ENCODE peak calls at places on chromosomes 7 and 10, in four cellular contexts. O is cardiac muscle cell, T is hepatocyte, V is heart left ventricle. E is an unnamed sample.

GRCh38 chr10:44756235-44756634 is 154.9 kb upstream of the TMEM72 start:
- DNase-seq in O (no peak), T (no peak), V (no peak), E (no peak)

GRCh38 chr10:7670157-7670556 is 3.4 kb upstream of the ITIH5 start:
- DNase-seq in O (no peak), T (no peak), V (no peak), E (no peak)

GRCh38 chr7:8291742-8292141 is 29.8 kb upstream of the ICA1 start:
- DNase-seq in O (no peak), T (no peak), V (no peak), E (no peak)

GRCh38 chr7:112484671-112485097 is 3.9 kb downstream of the LSMEM1 start:
- DNase-seq in O (peak), T (peak), V (peak), E (no peak)

GRCh38 chr7:105389090-105389650 is 449 bp upstream of the SRPK2 start:
- DNase-seq in O (peak), T (peak), V (peak), E (no peak)

GRCh38 chr10:70114902-70115301 is 17.7 kb downstream of the AIFM2 start:
- DNase-seq in O (no peak), T (no peak), V (no peak), E (no peak)

GRCh38 chr7:7696458-7697119 is 21.8 kb downstream of the RPA3 start:
- DNase-seq in O (no peak), T (peak), V (no peak), E (no peak)

GRCh38 chr7:496528-497295 is 22.9 kb downstream of the PDGFA start:
- DNase-seq in O (no peak), T (no peak), V (peak), E (no peak)

GRCh38 chr10:67818323-67818722 is 19.7 kb downstream of the DNAJC12 start:
- DNase-seq in O (no peak), T (peak), V (no peak), E (no peak)

GRCh38 chr10:13743101-13743693 is 156.4 kb downstream of the PRPF18 start:
- DNase-seq in O (no peak), T (no peak), V (peak), E (no peak)

GRCh38 chr10:13741438-13741837 is 154.7 kb downstream of the PRPF18 start:
- DNase-seq in O (no peak), T (no peak), V (no peak), E (no peak)

GRCh38 chr10:13740416-13740815 is 153.7 kb downstream of the PRPF18 start:
- DNase-seq in O (no peak), T (no peak), V (no peak), E (no peak)

GRCh38 chr10:13745271-13745670 is 158.5 kb downstream of the PRPF18 start:
- DNase-seq in O (no peak), T (no peak), V (no peak), E (no peak)

GRCh38 chr10:13743963-13744362 is 157.2 kb downstream of the PRPF18 start:
- DNase-seq in O (no peak), T (no peak), V (no peak), E (no peak)
- H3K4me3 ChIP-seq in O (no peak), T (no peak), V (no peak), E (no peak)

DNA sequence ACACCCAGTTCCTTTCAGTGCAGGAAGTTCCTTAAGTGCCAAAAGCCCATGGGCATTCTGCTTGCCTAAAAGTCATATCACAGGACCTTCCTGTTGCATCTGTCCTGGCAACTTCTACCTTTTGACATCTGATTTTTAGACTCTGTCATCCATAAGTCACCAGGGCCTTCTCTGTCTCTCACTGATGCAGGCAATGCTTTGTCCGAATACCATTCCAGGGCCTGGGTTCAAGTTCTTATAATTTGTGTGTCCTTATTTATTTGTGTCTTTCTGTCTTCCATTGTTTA is 27.1 kb upstream of the HIBADH start:
- DNase-seq in O (no peak), T (no peak), V (no peak), E (no peak)
- TF ChIP-seq CTCF in O (no peak), T (no peak), V (no peak), E (no peak)

DNA sequence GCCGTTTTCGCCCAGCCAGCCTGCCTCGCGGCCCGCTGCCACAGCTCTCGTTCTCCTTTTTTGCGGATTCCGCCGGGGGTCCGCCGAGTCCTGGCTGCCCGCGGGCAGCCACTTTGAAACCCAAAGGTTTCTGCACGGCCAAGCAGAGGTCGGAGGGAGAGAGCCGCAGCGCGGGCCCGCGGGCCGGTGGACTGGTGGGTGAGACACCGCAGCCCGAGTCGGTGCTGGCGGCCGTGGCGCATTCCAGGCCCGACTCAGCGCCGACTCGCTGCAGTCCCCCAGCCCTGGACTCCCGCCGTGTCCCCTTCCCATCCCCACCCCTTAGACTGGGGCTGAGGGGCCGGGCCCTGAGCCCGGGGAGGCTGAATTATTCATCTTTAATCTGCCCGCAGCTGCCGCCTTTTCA is 2.4 kb downstream of the PAX2 start:
- DNase-seq in O (no peak), T (no peak), V (no peak), E (no peak)
- H3K4me3 ChIP-seq in O (no peak), T (no peak), V (peak), E (no peak)

GRCh38 chr7:24898691-24899090 is 81.3 kb downstream of the OSBPL3 start:
- DNase-seq in O (no peak), T (no peak), V (no peak), E (no peak)

GRCh38 chr7:24891173-24891787 is 88.7 kb downstream of the OSBPL3 start:
- DNase-seq in O (no peak), T (no peak), V (no peak), E (no peak)

GRCh38 chr7:24894670-24895221 is 85.2 kb downstream of the OSBPL3 start:
- DNase-seq in O (peak), T (no peak), V (no peak), E (no peak)

GRCh38 chr7:24899905-24900304 is 80.1 kb downstream of the OSBPL3 start:
- DNase-seq in O (no peak), T (no peak), V (no peak), E (no peak)

GRCh38 chr7:24896031-24896433 is 83.9 kb downstream of the OSBPL3 start:
- DNase-seq in O (no peak), T (no peak), V (no peak), E (no peak)
- TF ChIP-seq CTCF in O (no peak), T (no peak), V (no peak), E (no peak)

DNA sequence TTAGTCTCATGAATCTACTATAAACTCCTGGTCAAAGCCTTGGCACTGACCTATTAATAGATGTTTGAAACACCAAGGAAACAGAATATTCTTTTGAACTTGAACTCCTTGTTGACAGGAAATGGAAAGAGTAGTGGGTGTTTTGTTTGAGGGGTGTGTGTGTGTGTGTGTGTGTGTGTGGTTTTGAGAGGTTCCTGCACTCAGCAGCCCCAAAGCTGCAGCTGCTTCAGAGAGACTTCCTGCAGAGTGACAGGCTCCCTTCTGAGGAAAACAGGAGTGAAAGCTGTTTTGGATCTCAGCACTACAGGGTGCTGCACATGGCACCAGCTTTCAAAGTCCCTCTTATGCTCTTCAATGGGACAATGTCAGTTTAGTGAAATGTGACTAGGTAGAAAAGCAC is 546.5 kb upstream of the STEAP1 start:
- DNase-seq in O (no peak), T (no peak), V (no peak), E (no peak)
- H3K4me3 ChIP-seq in O (no peak), T (no peak), V (no peak), E (no peak)

GRCh38 chr7:150895809-150896208 is 43.5 kb downstream of the AOC1 start:
- DNase-seq in O (no peak), T (no peak), V (no peak), E (no peak)
- TF ChIP-seq CTCF in O (no peak), T (no peak), V (no peak), E (no peak)

E was measured in LNCaP clone FGC.